ENCODE peak calls at places on chromosomes 11 and 22, in eight cellular contexts. L, Y, V, O, M, A, J and I are unnamed samples.

GRCh38 chr22:50705219-50705691 is 32.6 kb downstream of the SHANK3 start:
- DNase-seq in L (peak; percentile 33), Y (peak; percentile 74), V (peak; percentile 52), O (no peak), M (peak; percentile 88), A (peak; percentile 79), J (no peak), I (peak; percentile 77)

GRCh38 chr11:32198053-32198452 is 107.2 kb downstream of the RCN1 start:
- DNase-seq in L (no peak), Y (no peak), V (no peak), O (no peak), M (no peak), A (no peak), J (no peak), I (no peak)

GRCh38 chr22:32564170-32565001 is 89.8 kb downstream of the FBXO7 start:
- DNase-seq in L (no peak), Y (peak; percentile 59), V (no peak), O (no peak), M (no peak), A (no peak), J (peak; percentile 40), I (no peak)

GRCh38 chr22:17476838-17477237 is 86.5 kb upstream of the SLC25A18 start:
- DNase-seq in L (no peak), Y (no peak), V (no peak), O (no peak), M (no peak), A (peak; percentile 38), J (no peak), I (no peak)

GRCh38 chr11:134538793-134539192 is 126.8 kb upstream of the B3GAT1 start:
- DNase-seq in L (no peak), Y (peak; percentile 50), V (no peak), O (no peak), M (no peak), A (no peak), J (no peak), I (no peak)

GRCh38 chr22:39254789-39255298 is 10.1 kb upstream of the PDGFB start:
- DNase-seq in L (no peak), Y (no peak), V (peak; percentile 84), O (no peak), M (no peak), A (no peak), J (no peak), I (no peak)

GRCh38 chr11:62245271-62245753 is 3.3 kb downstream of the SCGB1D2 start:
- DNase-seq in L (peak; percentile 28), Y (no peak), V (peak; percentile 51), O (no peak), M (peak; percentile 20), A (peak; percentile 5), J (no peak), I (no peak)

GRCh38 chr22:25049770-25050169 is 97.3 kb downstream of the KIAA1671 start:
- DNase-seq in L (no peak), Y (no peak), V (no peak), O (no peak), M (no peak), A (no peak), J (no peak), I (no peak)

GRCh38 chr11:32062540-32062939 is 28.3 kb upstream of the RCN1 start:
- DNase-seq in L (no peak), Y (no peak), V (no peak), O (no peak), M (no peak), A (no peak), J (no peak), I (no peak)

GRCh38 chr11:1502971-1503707 is 16.6 kb upstream of the MOB2 start:
- DNase-seq in L (peak; percentile 45), Y (peak; percentile 91), V (no peak), O (peak; percentile 88), M (peak; percentile 84), A (no peak), J (no peak), I (no peak)

GRCh38 chr11:92811341-92811740 is 158.1 kb upstream of the MTNR1B start:
- DNase-seq in L (no peak), Y (no peak), V (no peak), O (no peak), M (no peak), A (no peak), J (no peak), I (no peak)

GRCh38 chr11:2752204-2752772 is 52.5 kb upstream of the KCNQ1OT1 start:
- DNase-seq in L (no peak), Y (peak; percentile 10), V (no peak), O (no peak), M (no peak), A (no peak), J (peak; percentile 3), I (peak; percentile 40)

GRCh38 chr22:26436903-26437515 is 7.9 kb downstream of the ASPHD2 start:
- DNase-seq in L (peak; percentile 91), Y (no peak), V (no peak), O (peak; percentile 60), M (no peak), A (no peak), J (peak; percentile 72), I (no peak)

GRCh38 chr11:96228472-96228871 is 114.5 kb downstream of the MAML2 start:
- DNase-seq in L (peak; percentile 43), Y (peak; percentile 87), V (peak; percentile 96), O (peak; percentile 84), M (no peak), A (no peak), J (peak; percentile 49), I (no peak)

GRCh38 chr11:68302256-68303054 is 9.9 kb upstream of the LRP5 start:
- DNase-seq in L (no peak), Y (no peak), V (no peak), O (no peak), M (peak; percentile 15), A (no peak), J (peak; percentile 84), I (peak; percentile 49)

GRCh38 chr22:44182591-44183588 is 2.2 kb downstream of the PARVG start:
- DNase-seq in L (peak; percentile 57), Y (peak; percentile 78), V (no peak), O (no peak), M (no peak), A (peak; percentile 82), J (peak; percentile 62), I (peak; percentile 95)

GRCh38 chr11:83725161-83725560 is 439.0 kb upstream of the CCDC90B start:
- DNase-seq in L (no peak), Y (no peak), V (no peak), O (no peak), M (no peak), A (no peak), J (no peak), I (no peak)

GRCh38 chr22:20128902-20129746 is 2.5 kb upstream of the ZDHHC8 start:
- DNase-seq in L (peak; percentile 37), Y (no peak), V (peak; percentile 33), O (no peak), M (no peak), A (no peak), J (peak; percentile 38), I (no peak)

GRCh38 chr22:35322893-35323292 is 23.2 kb downstream of the TOM1 start:
- DNase-seq in L (no peak), Y (no peak), V (no peak), O (no peak), M (no peak), A (no peak), J (no peak), I (no peak)

GRCh38 chr11:23875407-23875950 is 621.4 kb upstream of the LUZP2 start:
- DNase-seq in L (no peak), Y (no peak), V (no peak), O (no peak), M (no peak), A (no peak), J (no peak), I (no peak)

GRCh38 chr22:20239063-20239950 is 28.8 kb downstream of the RTN4R start:
- DNase-seq in L (no peak), Y (no peak), V (peak; percentile 12), O (no peak), M (no peak), A (no peak), J (peak; percentile 19), I (peak; percentile 86)

GRCh38 chr11:69645801-69646492 is 5.0 kb downstream of the CCND1 start:
- DNase-seq in L (no peak), Y (no peak), V (no peak), O (no peak), M (no peak), A (no peak), J (no peak), I (peak; percentile 70)
- TF ChIP-seq POLR2AphosphoS5 in L (no peak), Y (no peak), V (peak; percentile 47), O (no peak), M (no peak), A (no peak), J (no peak), I (no peak)

GRCh38 chr11:108253176-108253575 is 30.3 kb downstream of the ATM start:
- DNase-seq in L (no peak), Y (no peak), V (peak; percentile 10), O (no peak), M (no peak), A (no peak), J (no peak), I (no peak)
- TF ChIP-seq CTCF in L (no peak), Y (no peak), V (no peak), O (no peak), M (no peak), A (no peak), J (no peak), I (no peak)

DNA sequence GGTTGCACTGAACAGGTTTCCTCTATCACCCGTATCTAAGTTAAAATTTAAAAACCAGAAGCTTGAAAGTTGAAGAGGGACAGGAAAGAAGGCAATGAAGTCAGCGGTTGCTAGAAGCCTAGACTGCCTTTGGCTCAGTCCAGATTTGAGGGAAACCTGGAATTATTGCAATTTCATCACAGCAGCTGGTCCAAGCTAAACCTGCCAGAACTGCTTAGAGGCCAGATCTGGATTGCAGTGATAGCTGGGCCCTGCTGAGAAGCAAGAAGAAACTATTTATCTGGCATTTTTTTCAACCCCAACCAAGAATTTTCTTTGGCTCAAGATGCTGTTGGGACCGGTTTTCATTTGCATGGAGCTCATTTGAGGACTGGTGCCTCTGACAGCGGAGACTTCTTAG is 121.5 kb upstream of the TEAD1 start:
- DNase-seq in L (no peak), Y (peak; percentile 80), V (no peak), O (no peak), M (no peak), A (no peak), J (peak; percentile 36), I (no peak)
- TF ChIP-seq POLR2AphosphoS5 in L (peak; percentile 24), Y (no peak), V (no peak), O (no peak), M (no peak), A (no peak), J (no peak), I (no peak)

DNA sequence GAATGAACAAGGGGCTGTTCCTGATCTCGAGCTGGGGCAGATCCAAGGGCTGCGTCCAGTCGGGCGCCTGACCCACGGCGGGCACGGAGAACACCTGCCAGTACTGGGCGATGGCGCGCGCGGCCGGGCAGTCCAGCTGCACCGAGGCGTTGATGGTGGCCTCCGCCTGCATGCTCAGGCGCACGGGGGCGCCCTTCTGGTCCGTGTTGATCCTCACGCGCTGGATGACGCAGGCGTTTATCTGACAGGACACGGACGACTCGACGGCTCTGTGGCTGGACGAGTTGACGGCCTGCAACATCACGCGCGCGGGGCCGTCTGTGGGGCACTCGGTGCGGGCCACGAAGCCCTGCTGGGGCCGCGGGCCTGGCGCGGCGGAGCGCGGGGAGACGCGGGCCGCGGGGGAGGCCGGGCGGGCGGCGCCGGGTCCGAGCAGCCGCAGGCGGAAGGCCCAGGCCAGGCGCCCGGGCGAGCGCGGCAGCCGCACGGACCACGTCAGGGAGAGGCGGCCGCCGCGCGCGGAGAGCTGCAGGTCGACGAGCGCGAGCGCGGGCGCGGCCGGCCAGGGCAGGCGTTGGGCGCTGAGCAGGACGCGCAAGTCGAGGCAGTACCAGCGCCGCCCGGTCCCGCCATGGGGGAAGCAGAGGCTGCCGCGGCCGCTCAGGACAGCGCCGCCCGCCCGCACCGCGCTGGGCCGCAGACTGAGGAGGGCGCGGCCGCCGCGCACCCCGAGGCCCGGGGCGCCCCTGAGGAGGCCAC is 515 bp downstream of the PKDREJ start:
- DNase-seq in L (peak; percentile 65), Y (peak; percentile 86), V (peak; percentile 53), O (no peak), M (no peak), A (no peak), J (peak; percentile 71), I (peak; percentile 92)
- TF ChIP-seq CTCF in L (no peak), Y (no peak), V (peak; percentile 54), O (peak; percentile 35), M (no peak), A (no peak), J (no peak), I (peak; percentile 70)